ENCODE peak calls at places on chromosome 18, in nine cellular contexts. U is trophoblast cell, J is mesenchymal stem cell, G is fibroblast of lung, D is GM23248, Z is HCT116, L is neural progenitor cell, O is neuronal stem cell, B is H1. E is an unnamed sample.

GRCh38 chr18:22691988-22692710 is 241.0 kb upstream of the RBBP8 start:
- DNase-seq in U (no peak), J (peak; percentile 82), G (peak; percentile 98), D (peak; percentile 95), Z (no peak), L (no peak), O (no peak), B (no peak), E (no peak)

GRCh38 chr18:34659579-34660517 is 50.2 kb upstream of the DTNA start:
- DNase-seq in U (peak; percentile 80), J (peak; percentile 97), G (peak; percentile 97), D (peak; percentile 98), Z (peak; percentile 56), L (peak; percentile 75), O (peak; percentile 57), B (no peak), E (peak; percentile 74)

GRCh38 chr18:57802166-57802868 is 798 bp downstream of the ATP8B1 start:
- DNase-seq in U (no peak), J (no peak), G (no peak), D (no peak), Z (no peak), L (peak; percentile 35), O (peak; percentile 6), B (peak; percentile 73), E (no peak)

GRCh38 chr18:26574958-26575864 is 26.9 kb upstream of the KCTD1 start:
- DNase-seq in U (no peak), J (peak; percentile 60), G (peak; percentile 75), D (peak; percentile 79), Z (no peak), L (peak; percentile 66), O (peak; percentile 37), B (peak; percentile 72), E (peak; percentile 44)

GRCh38 chr18:394997-395383 is 105.5 kb downstream of the COLEC12 start:
- DNase-seq in U (peak; percentile 42), J (peak; percentile 69), G (peak; percentile 93), D (peak; percentile 98), Z (no peak), L (no peak), O (no peak), B (no peak), E (no peak)

GRCh38 chr18:36544036-36544725 is 246.7 kb downstream of the FHOD3 start:
- DNase-seq in U (no peak), J (no peak), G (peak; percentile 58), D (no peak), Z (no peak), L (no peak), O (no peak), B (no peak), E (no peak)

GRCh38 chr18:38611036-38611964 is 1045.7 kb upstream of the CELF4 start:
- DNase-seq in U (no peak), J (peak; percentile 50), G (no peak), D (no peak), Z (no peak), L (no peak), O (no peak), B (no peak), E (no peak)

GRCh38 chr18:5295231-5295920 is at the start of gene ZBTB14:
- DNase-seq in U (peak; percentile 37), J (peak; percentile 65), G (peak; percentile 58), D (peak; percentile 86), Z (no peak), L (peak; percentile 88), O (peak; percentile 65), B (peak; percentile 65), E (peak; percentile 49)

GRCh38 chr18:74412106-74412880 is 44.8 kb downstream of the DIPK1C start:
- DNase-seq in U (no peak), J (no peak), G (no peak), D (no peak), Z (no peak), L (peak; percentile 84), O (peak; percentile 67), B (peak; percentile 53), E (no peak)

GRCh38 chr18:72830109-72830508 is 37.7 kb downstream of the NETO1 start:
- DNase-seq in U (no peak), J (peak; percentile 5), G (peak; percentile 40), D (peak; percentile 3), Z (no peak), L (peak; percentile 79), O (peak; percentile 41), B (peak; percentile 76), E (no peak)

GRCh38 chr18:37476182-37476581 is 89.4 kb downstream of the CELF4 start:
- DNase-seq in U (no peak), J (peak; percentile 31), G (no peak), D (peak; percentile 54), Z (peak; percentile 31), L (peak; percentile 73), O (peak; percentile 57), B (peak; percentile 79), E (peak; percentile 19)

DNA sequence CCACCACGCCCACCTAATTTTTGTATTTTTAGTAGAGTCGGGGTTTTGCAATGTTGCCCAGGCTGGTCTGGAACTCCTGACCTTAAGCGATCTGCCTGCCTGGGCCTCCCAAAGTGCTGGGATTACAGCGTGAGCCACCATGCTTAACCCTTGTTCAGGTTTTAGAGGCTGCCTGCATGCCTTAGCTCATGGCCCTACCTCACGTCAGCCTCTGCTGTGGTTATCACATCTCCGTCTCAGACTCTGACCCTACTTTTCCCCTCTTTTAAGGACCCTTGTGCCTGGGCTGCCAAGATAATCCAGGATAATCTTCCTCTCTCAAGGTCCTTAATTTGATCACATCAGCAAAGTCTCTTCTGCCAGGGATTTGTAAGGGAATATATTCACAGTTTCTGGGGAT is 98.2 kb upstream of the PMAIP1 start:
- DNase-seq in U (no peak), J (no peak), G (no peak), D (no peak), Z (no peak), L (no peak), O (no peak), B (no peak), E (no peak)
- H3K9ac ChIP-seq in U (no peak overlapping the region), J (no peak overlapping the region), G (no peak overlapping the region), D (no peak overlapping the region), Z (no peak overlapping the region), L (no peak overlapping the region), O (no peak overlapping the region), B (no peak overlapping the region), E (no peak overlapping the region)

GRCh38 chr18:7133181-7133580 is 15.6 kb upstream of the LAMA1 start:
- DNase-seq in U (no peak), J (peak; percentile 30), G (peak; percentile 41), D (peak; percentile 30), Z (no peak), L (no peak), O (no peak), B (no peak), E (no peak)
- H3K27ac ChIP-seq in U (no peak overlapping the region), J (no peak overlapping the region), G (no peak overlapping the region), D (no peak overlapping the region), Z (no peak overlapping the region), L (no peak overlapping the region), O (no peak overlapping the region), B (no peak overlapping the region), E (no peak overlapping the region)

GRCh38 chr18:78722391-78722790 is 257.2 kb upstream of the SALL3 start:
- DNase-seq in U (no peak), J (no peak), G (no peak), D (no peak), Z (no peak), L (no peak), O (no peak), B (no peak), E (no peak)
- H3K9ac ChIP-seq in U (no peak overlapping the region), J (no peak overlapping the region), G (no peak overlapping the region), D (no peak overlapping the region), Z (no peak overlapping the region), L (no peak overlapping the region), O (no peak overlapping the region), B (no peak overlapping the region), E (no peak overlapping the region)

GRCh38 chr18:46051731-46052461 is 20.2 kb downstream of the PSTPIP2 start:
- DNase-seq in U (peak; percentile 92), J (peak; percentile 85), G (peak; percentile 81), D (peak; percentile 70), Z (no peak), L (no peak), O (no peak), B (peak; percentile 37), E (no peak)
- H3K27ac ChIP-seq in U (no peak overlapping the region), J (peak overlapping the region; percentile 83), G (no peak overlapping the region), D (peak overlapping the region; percentile 16), Z (no peak overlapping the region), L (no peak overlapping the region), O (no peak overlapping the region), B (no peak overlapping the region), E (no peak overlapping the region)

DNA sequence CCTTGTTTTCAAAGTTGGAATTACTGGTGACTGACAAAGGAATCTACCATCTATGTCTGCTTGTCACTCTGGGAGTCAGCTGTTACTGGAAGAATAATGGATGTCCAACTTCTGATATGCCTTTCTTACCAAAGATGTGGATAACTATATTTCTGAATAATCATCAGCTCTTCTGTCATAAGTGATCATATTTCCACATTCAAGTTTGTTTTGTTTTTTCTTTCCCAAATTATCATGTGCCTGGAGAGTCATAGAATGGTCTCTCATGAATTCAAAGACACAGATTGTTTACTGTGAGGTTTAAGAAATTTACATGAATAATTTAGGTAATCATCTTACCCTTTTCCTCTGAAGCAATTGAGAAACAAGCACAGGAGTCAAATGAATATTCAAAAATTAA is 986.7 kb upstream of the CDH2 start:
- DNase-seq in U (no peak), J (no peak), G (no peak), D (peak; percentile 18), Z (no peak), L (no peak), O (no peak), B (no peak), E (no peak)
- H3K9ac ChIP-seq in U (no peak overlapping the region), J (peak overlapping the region; percentile 88), G (no peak overlapping the region), D (peak overlapping the region; percentile 67), Z (peak overlapping the region; percentile 27), L (no peak overlapping the region), O (no peak overlapping the region), B (no peak overlapping the region), E (no peak overlapping the region)

GRCh38 chr18:50092250-50092780 is 102.6 kb downstream of the MYO5B start:
- DNase-seq in U (no peak), J (no peak), G (no peak), D (no peak), Z (no peak), L (peak; percentile 7), O (no peak), B (no peak), E (peak; percentile 54)

GRCh38 chr18:50094221-50094773 is 100.7 kb downstream of the MYO5B start:
- DNase-seq in U (no peak), J (no peak), G (no peak), D (no peak), Z (no peak), L (no peak), O (no peak), B (no peak), E (no peak)

GRCh38 chr18:50091495-50092249 is 103.3 kb downstream of the MYO5B start:
- DNase-seq in U (no peak), J (no peak), G (peak; percentile 38), D (no peak), Z (no peak), L (no peak), O (no peak), B (no peak), E (peak; percentile 51)

GRCh38 chr18:50090370-50091312 is 104.3 kb downstream of the MYO5B start:
- DNase-seq in U (no peak), J (no peak), G (no peak), D (no peak), Z (no peak), L (no peak), O (no peak), B (no peak), E (no peak)

DNA sequence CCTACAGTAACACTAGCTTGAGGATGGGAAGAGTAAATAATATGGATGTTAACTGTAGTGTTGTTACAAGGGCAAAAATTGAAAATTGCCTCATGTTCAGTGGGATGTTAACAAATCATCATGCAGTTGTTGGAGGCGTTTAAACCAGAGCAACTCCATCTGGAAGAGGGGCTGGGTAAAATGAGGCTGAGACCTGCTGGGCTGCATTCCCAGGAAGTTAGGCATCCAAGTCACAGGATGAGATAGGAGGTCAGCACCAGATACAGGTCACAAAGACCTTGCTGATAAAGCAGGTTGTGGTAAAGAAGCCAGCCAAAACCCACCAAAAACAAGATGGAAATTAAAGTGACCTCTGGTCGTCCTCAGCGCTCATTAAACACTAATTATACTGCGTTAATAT is 101.6 kb downstream of the MYO5B start:
- DNase-seq in U (peak; percentile 61), J (no peak), G (no peak), D (no peak), Z (no peak), L (no peak), O (no peak), B (no peak), E (no peak)
- H3K27ac ChIP-seq in U (peak overlapping the region; percentile 81), J (no peak overlapping the region), G (no peak overlapping the region), D (no peak overlapping the region), Z (no peak overlapping the region), L (no peak overlapping the region), O (no peak overlapping the region), B (no peak overlapping the region), E (no peak overlapping the region)